ENCODE peak calls at places on chromosomes 7 and 10, in four cellular contexts. One of them, this sample, is unnamed.

GRCh38 chr10:132497083-132497680 is 40.4 kb upstream of the INPP5A start:
- DNase-seq in lower leg skin: no peak
- DNase-seq in dorsolateral prefrontal cortex: no peak
- DNase-seq in heart right ventricle: no peak
- DNase-seq in this sample: no peak

GRCh38 chr10:42783181-42783549 is 570 bp downstream of the BMS1 start:
- DNase-seq in dorsolateral prefrontal cortex: no peak
- DNase-seq in lower leg skin: no peak
- DNase-seq in heart right ventricle: no peak
- DNase-seq in this sample: peak

GRCh38 chr10:93083743-93084539 is 10.2 kb downstream of the CYP26A1 start:
- DNase-seq in heart right ventricle: no peak
- DNase-seq in lower leg skin: peak
- DNase-seq in dorsolateral prefrontal cortex: no peak
- DNase-seq in this sample: no peak

GRCh38 chr10:44913312-44914079 is 2.4 kb downstream of the TMEM72 start:
- DNase-seq in dorsolateral prefrontal cortex: no peak
- DNase-seq in lower leg skin: no peak
- DNase-seq in heart right ventricle: no peak
- DNase-seq in this sample: no peak

GRCh38 chr7:100875356-100875751 is 451 bp downstream of the SRRT start:
- DNase-seq in lower leg skin: no peak
- DNase-seq in dorsolateral prefrontal cortex: no peak
- DNase-seq in heart right ventricle: no peak
- DNase-seq in this sample: peak

GRCh38 chr10:131928248-131929095 is 27.7 kb downstream of the PPP2R2D start:
- DNase-seq in heart right ventricle: no peak
- DNase-seq in dorsolateral prefrontal cortex: no peak
- DNase-seq in lower leg skin: no peak
- DNase-seq in this sample: peak

GRCh38 chr7:135181929-135182678 is 11.6 kb upstream of the CYREN start:
- DNase-seq in lower leg skin: peak
- DNase-seq in heart right ventricle: no peak
- DNase-seq in dorsolateral prefrontal cortex: no peak
- DNase-seq in this sample: no peak

GRCh38 chr7:101717986-101718746 is 89.1 kb upstream of the MYL10 start:
- DNase-seq in dorsolateral prefrontal cortex: no peak
- DNase-seq in heart right ventricle: peak
- DNase-seq in lower leg skin: no peak
- DNase-seq in this sample: no peak

GRCh38 chr7:28570970-28571288 is 158.6 kb downstream of the CREB5 start:
- DNase-seq in lower leg skin: no peak
- DNase-seq in heart right ventricle: no peak
- DNase-seq in dorsolateral prefrontal cortex: no peak
- DNase-seq in this sample: no peak

GRCh38 chr7:105934577-105935185 is 28.4 kb upstream of the CDHR3 start:
- DNase-seq in lower leg skin: no peak
- DNase-seq in dorsolateral prefrontal cortex: no peak
- DNase-seq in heart right ventricle: no peak
- DNase-seq in this sample: peak
- TF ChIP-seq CTCF in lower leg skin: no peak
- TF ChIP-seq CTCF in dorsolateral prefrontal cortex: no peak
- TF ChIP-seq CTCF in heart right ventricle: peak
- TF ChIP-seq CTCF in this sample: peak

GRCh38 chr7:156614434-156615264 is 25.9 kb upstream of the RNF32 start:
- DNase-seq in lower leg skin: no peak
- DNase-seq in heart right ventricle: no peak
- DNase-seq in dorsolateral prefrontal cortex: no peak
- DNase-seq in this sample: no peak

GRCh38 chr7:156617215-156617614 is 23.4 kb upstream of the RNF32 start:
- DNase-seq in lower leg skin: no peak
- DNase-seq in heart right ventricle: no peak
- DNase-seq in dorsolateral prefrontal cortex: no peak
- DNase-seq in this sample: no peak

GRCh38 chr7:156618791-156619367 is 21.7 kb upstream of the RNF32 start:
- DNase-seq in lower leg skin: no peak
- DNase-seq in heart right ventricle: no peak
- DNase-seq in dorsolateral prefrontal cortex: no peak
- DNase-seq in this sample: no peak

GRCh38 chr7:156618078-156618790 is 22.3 kb upstream of the RNF32 start:
- DNase-seq in lower leg skin: no peak
- DNase-seq in dorsolateral prefrontal cortex: no peak
- DNase-seq in heart right ventricle: no peak
- DNase-seq in this sample: no peak

GRCh38 chr7:156616269-156617202 is 24.0 kb upstream of the RNF32 start:
- DNase-seq in dorsolateral prefrontal cortex: no peak
- DNase-seq in lower leg skin: no peak
- DNase-seq in heart right ventricle: no peak
- DNase-seq in this sample: no peak
- H3K4me3 ChIP-seq in dorsolateral prefrontal cortex: peak
- H3K4me3 ChIP-seq in lower leg skin: no peak
- H3K4me3 ChIP-seq in heart right ventricle: peak
- H3K4me3 ChIP-seq in this sample: no peak

GRCh38 chr7:155737590-155737989 is 74.7 kb downstream of the SHH start:
- DNase-seq in dorsolateral prefrontal cortex: no peak
- DNase-seq in heart right ventricle: no peak
- DNase-seq in lower leg skin: no peak
- DNase-seq in this sample: no peak

GRCh38 chr7:155741061-155741460 is 71.2 kb downstream of the SHH start:
- DNase-seq in lower leg skin: no peak
- DNase-seq in dorsolateral prefrontal cortex: no peak
- DNase-seq in heart right ventricle: no peak
- DNase-seq in this sample: peak

GRCh38 chr7:155738104-155738503 is 74.2 kb downstream of the SHH start:
- DNase-seq in heart right ventricle: no peak
- DNase-seq in dorsolateral prefrontal cortex: no peak
- DNase-seq in lower leg skin: no peak
- DNase-seq in this sample: no peak

GRCh38 chr7:155739538-155740140 is 72.6 kb downstream of the SHH start:
- DNase-seq in lower leg skin: no peak
- DNase-seq in heart right ventricle: no peak
- DNase-seq in dorsolateral prefrontal cortex: no peak
- DNase-seq in this sample: no peak

DNA sequence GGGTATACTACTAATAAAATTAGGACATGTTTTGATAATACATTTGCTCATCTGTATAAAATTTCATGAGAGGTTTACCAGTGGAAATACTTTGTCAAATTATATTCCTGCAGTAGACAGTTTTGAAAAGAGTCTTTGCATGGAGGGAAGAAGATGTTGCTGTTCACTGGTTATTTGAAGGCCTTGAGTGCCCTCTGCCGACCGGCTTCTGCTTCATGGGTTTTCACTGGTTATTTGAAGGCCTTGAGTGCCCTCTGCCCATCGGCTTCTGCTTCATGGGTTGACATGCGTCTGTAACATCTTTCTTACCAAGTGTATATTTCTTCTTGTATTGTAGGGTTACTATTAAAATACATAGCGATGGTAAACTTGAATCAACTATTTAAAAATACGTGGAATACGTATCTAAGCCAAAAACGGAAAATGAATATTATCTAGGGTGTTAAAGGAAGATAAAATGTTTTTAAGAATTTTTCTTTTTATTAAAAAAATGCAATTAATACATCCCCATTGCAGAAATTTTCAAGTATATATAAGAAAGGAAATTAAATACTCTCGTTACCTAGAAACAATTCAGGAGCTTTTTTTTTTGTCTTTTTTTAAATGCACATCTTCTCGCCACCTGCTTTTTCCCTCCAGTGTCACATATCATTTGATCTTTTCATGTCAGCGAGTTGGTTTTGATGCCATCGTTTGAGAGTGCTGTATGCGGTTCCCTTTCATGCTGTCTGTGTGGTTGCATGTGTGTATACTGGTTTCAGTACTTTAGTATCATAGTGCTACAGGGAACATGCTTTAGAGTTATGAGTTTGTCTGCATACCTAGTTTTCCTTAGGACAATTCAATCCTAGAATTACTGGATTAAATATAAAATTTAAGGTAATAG is 73.4 kb downstream of the SHH start:
- DNase-seq in dorsolateral prefrontal cortex: peak
- DNase-seq in heart right ventricle: peak
- DNase-seq in lower leg skin: peak
- DNase-seq in this sample: peak
- TF ChIP-seq CTCF in dorsolateral prefrontal cortex: peak
- TF ChIP-seq CTCF in heart right ventricle: peak
- TF ChIP-seq CTCF in lower leg skin: no peak
- TF ChIP-seq CTCF in this sample: peak

GRCh38 chr7:5596046-5596895 is 172.6 kb upstream of the TNRC18 start:
- DNase-seq in heart right ventricle: peak
- DNase-seq in dorsolateral prefrontal cortex: peak
- DNase-seq in lower leg skin: peak
- DNase-seq in this sample: peak

GRCh38 chr7:5594616-5595544 is 171.2 kb upstream of the TNRC18 start:
- DNase-seq in dorsolateral prefrontal cortex: no peak
- DNase-seq in lower leg skin: no peak
- DNase-seq in heart right ventricle: no peak
- DNase-seq in this sample: peak

GRCh38 chr7:5597772-5598171 is 174.1 kb upstream of the TNRC18 start:
- DNase-seq in heart right ventricle: no peak
- DNase-seq in dorsolateral prefrontal cortex: no peak
- DNase-seq in lower leg skin: no peak
- DNase-seq in this sample: no peak

GRCh38 chr7:5596896-5597246 is 173.2 kb upstream of the TNRC18 start:
- DNase-seq in dorsolateral prefrontal cortex: no peak
- DNase-seq in lower leg skin: no peak
- DNase-seq in heart right ventricle: no peak
- DNase-seq in this sample: no peak

GRCh38 chr7:5595545-5596045 is 172.0 kb upstream of the TNRC18 start:
- DNase-seq in lower leg skin: no peak
- DNase-seq in dorsolateral prefrontal cortex: peak
- DNase-seq in heart right ventricle: no peak
- DNase-seq in this sample: peak
- H3K4me3 ChIP-seq in lower leg skin: peak
- H3K4me3 ChIP-seq in dorsolateral prefrontal cortex: peak
- H3K4me3 ChIP-seq in heart right ventricle: peak
- H3K4me3 ChIP-seq in this sample: peak

DNA sequence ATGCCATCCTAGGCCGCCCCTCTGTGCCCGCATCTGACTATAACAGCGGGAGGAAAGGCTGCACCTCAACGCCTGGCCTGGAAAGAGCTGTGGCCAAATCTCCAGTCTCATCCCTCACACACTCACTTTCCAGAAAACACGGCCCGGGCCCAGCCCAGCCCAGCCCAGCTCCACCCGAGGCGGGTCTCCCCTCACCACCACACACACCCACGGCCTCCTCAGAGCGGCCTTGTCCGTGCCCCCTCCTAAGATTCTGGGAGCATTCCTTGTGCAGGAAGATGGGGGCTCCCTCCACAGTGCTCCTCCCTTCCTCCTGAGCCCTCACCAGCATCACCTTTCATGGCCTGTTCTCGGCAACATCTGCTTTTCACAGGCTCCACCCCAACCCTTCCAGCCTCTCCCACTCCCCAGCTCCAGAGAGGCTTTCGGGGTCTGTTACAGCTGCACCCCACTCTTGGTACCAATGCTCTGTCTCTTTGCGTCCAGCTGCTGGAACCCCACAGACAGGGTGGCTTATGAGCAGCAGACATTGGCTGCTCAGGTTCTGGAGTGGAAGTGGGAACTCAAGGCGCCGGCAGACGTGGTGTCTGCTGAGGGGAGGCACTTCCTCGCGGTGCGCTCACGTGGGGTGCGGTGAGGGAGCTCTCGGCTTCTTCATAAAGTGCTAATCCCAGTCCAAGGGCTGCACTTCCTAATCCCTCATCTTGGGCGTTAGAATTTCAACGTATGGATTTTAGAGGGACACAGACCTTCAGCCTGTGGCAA is 185.5 kb downstream of the ELFN1 start:
- DNase-seq in dorsolateral prefrontal cortex: no peak
- DNase-seq in lower leg skin: peak
- DNase-seq in heart right ventricle: peak
- DNase-seq in this sample: no peak
- TF ChIP-seq CTCF in dorsolateral prefrontal cortex: no peak
- TF ChIP-seq CTCF in lower leg skin: no peak
- TF ChIP-seq CTCF in heart right ventricle: no peak
- TF ChIP-seq CTCF in this sample: no peak

GRCh38 chr7:156589808-156590207 is 50.8 kb upstream of the RNF32 start:
- DNase-seq in dorsolateral prefrontal cortex: no peak
- DNase-seq in heart right ventricle: no peak
- DNase-seq in lower leg skin: no peak
- DNase-seq in this sample: no peak

GRCh38 chr7:156585926-156586325 is 54.6 kb upstream of the RNF32 start:
- DNase-seq in lower leg skin: no peak
- DNase-seq in dorsolateral prefrontal cortex: no peak
- DNase-seq in heart right ventricle: no peak
- DNase-seq in this sample: no peak

GRCh38 chr7:156582591-156583123 is 57.9 kb upstream of the RNF32 start:
- DNase-seq in lower leg skin: no peak
- DNase-seq in heart right ventricle: no peak
- DNase-seq in dorsolateral prefrontal cortex: no peak
- DNase-seq in this sample: peak

GRCh38 chr7:156590212-156590611 is 50.4 kb upstream of the RNF32 start:
- DNase-seq in lower leg skin: no peak
- DNase-seq in dorsolateral prefrontal cortex: no peak
- DNase-seq in heart right ventricle: no peak
- DNase-seq in this sample: no peak

GRCh38 chr7:156585025-156585648 is 55.4 kb upstream of the RNF32 start:
- DNase-seq in dorsolateral prefrontal cortex: no peak
- DNase-seq in heart right ventricle: no peak
- DNase-seq in lower leg skin: no peak
- DNase-seq in this sample: no peak
- H3K4me3 ChIP-seq in dorsolateral prefrontal cortex: no peak
- H3K4me3 ChIP-seq in heart right ventricle: no peak
- H3K4me3 ChIP-seq in lower leg skin: no peak
- H3K4me3 ChIP-seq in this sample: no peak

GRCh38 chr10:103739039-103739764 is 116.2 kb downstream of the SH3PXD2A start:
- DNase-seq in dorsolateral prefrontal cortex: no peak
- DNase-seq in heart right ventricle: no peak
- DNase-seq in lower leg skin: no peak
- DNase-seq in this sample: no peak
- TF ChIP-seq CTCF in dorsolateral prefrontal cortex: no peak
- TF ChIP-seq CTCF in heart right ventricle: no peak
- TF ChIP-seq CTCF in lower leg skin: no peak
- TF ChIP-seq CTCF in this sample: no peak

DNA sequence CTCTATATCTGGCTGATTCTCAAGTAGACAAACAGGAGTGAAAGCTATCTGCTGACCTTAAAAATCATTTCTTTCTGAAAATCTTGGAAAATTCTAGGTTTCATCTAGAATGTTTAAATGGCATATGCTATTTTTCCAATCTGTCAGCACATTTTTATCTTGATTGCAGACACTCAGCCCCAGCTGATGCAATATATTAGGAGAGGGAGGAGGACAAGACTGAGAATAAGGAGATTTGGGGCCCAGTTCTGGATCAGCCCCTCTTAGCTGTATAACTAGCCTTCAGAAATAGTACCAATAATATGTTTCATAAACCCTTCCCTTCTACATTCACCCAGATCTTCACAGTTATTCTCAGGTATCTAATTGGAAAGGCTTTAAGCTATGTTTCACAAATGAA is 131.2 kb downstream of the HDAC9 start:
- DNase-seq in lower leg skin: no peak
- DNase-seq in heart right ventricle: no peak
- DNase-seq in dorsolateral prefrontal cortex: no peak
- DNase-seq in this sample: no peak
- H3K4me3 ChIP-seq in lower leg skin: no peak
- H3K4me3 ChIP-seq in heart right ventricle: no peak
- H3K4me3 ChIP-seq in dorsolateral prefrontal cortex: no peak
- H3K4me3 ChIP-seq in this sample: no peak

GRCh38 chr7:129144834-129145668 is 544 bp downstream of the TSPAN33 start:
- DNase-seq in dorsolateral prefrontal cortex: no peak
- DNase-seq in lower leg skin: no peak
- DNase-seq in heart right ventricle: no peak
- DNase-seq in this sample: peak
- TF ChIP-seq CTCF in dorsolateral prefrontal cortex: no peak
- TF ChIP-seq CTCF in lower leg skin: no peak
- TF ChIP-seq CTCF in heart right ventricle: no peak
- TF ChIP-seq CTCF in this sample: peak

GRCh38 chr7:80732635-80733034 is 94.2 kb downstream of the CD36 start:
- DNase-seq in heart right ventricle: no peak
- DNase-seq in lower leg skin: no peak
- DNase-seq in dorsolateral prefrontal cortex: no peak
- DNase-seq in this sample: peak
- H3K4me3 ChIP-seq in heart right ventricle: no peak
- H3K4me3 ChIP-seq in lower leg skin: no peak
- H3K4me3 ChIP-seq in dorsolateral prefrontal cortex: no peak
- H3K4me3 ChIP-seq in this sample: no peak